ENCODE peak calls at places on chromosomes 4 and X, in nine cellular contexts. C is GM23248, X is hepatocyte, Y is OCI-LY7, B is PC-3, L is HCT116, A is MM.1S, I is SK-N-SH, N is neural progenitor cell. O is an unnamed sample.

GRCh38 chrX:47991263-47992092 is 12.3 kb downstream of the ZNF182 start:
- DNase-seq in C (peak; percentile 65), X (no peak), Y (peak; percentile 44), B (peak; percentile 13), L (no peak), A (no peak), I (no peak), N (no peak), O (no peak)

GRCh38 chrX:49186125-49187027 is at the start of gene PRICKLE3:
- DNase-seq in C (peak; percentile 77), X (peak; percentile 84), Y (peak; percentile 87), B (peak; percentile 79), L (no peak), A (peak; percentile 73), I (no peak), N (peak; percentile 87), O (peak; percentile 82)

GRCh38 chrX:4936315-4936714 is 1222.9 kb upstream of the PRKX start:
- DNase-seq in C (no peak), X (no peak), Y (no peak), B (no peak), L (no peak), A (no peak), I (no peak), N (no peak), O (no peak)

GRCh38 chr4:165931741-165932140 is 58.7 kb downstream of the TLL1 start:
- DNase-seq in C (no peak), X (no peak), Y (no peak), B (no peak), L (no peak), A (no peak), I (no peak), N (no peak), O (no peak)

GRCh38 chrX:53188763-53189162 is 36.2 kb downstream of the KDM5C start:
- DNase-seq in C (peak; percentile 27), X (no peak), Y (no peak), B (no peak), L (no peak), A (peak; percentile 50), I (no peak), N (no peak), O (no peak)

GRCh38 chr4:150142831-150143230 is 64.6 kb downstream of the DCLK2 start:
- DNase-seq in C (no peak), X (no peak), Y (no peak), B (no peak), L (no peak), A (no peak), I (no peak), N (no peak), O (no peak)

GRCh38 chrX:130772313-130773140 is 130.5 kb downstream of the ENOX2 start:
- DNase-seq in C (peak; percentile 83), X (no peak), Y (no peak), B (peak; percentile 82), L (no peak), A (no peak), I (peak; percentile 19), N (no peak), O (no peak)

GRCh38 chrX:105331244-105331643 is 110.8 kb upstream of the TEX13A start:
- DNase-seq in C (no peak), X (no peak), Y (no peak), B (peak; percentile 85), L (no peak), A (no peak), I (no peak), N (no peak), O (no peak)

GRCh38 chrX:139194571-139195280 is 335.8 kb upstream of the F9 start:
- DNase-seq in C (peak; percentile 73), X (peak; percentile 44), Y (no peak), B (peak; percentile 59), L (no peak), A (peak; percentile 78), I (no peak), N (peak; percentile 44), O (peak; percentile 38)

GRCh38 chrX:117995378-117995777 is 121.2 kb downstream of the KLHL13 start:
- DNase-seq in C (no peak), X (no peak), Y (no peak), B (no peak), L (no peak), A (no peak), I (no peak), N (no peak), O (no peak)

GRCh38 chr4:73718375-73719373 is 21.7 kb upstream of the CXCL8 start:
- DNase-seq in C (peak; percentile 72), X (no peak), Y (no peak), B (peak; percentile 72), L (no peak), A (peak; percentile 34), I (no peak), N (no peak), O (no peak)

GRCh38 chr4:3310301-3311094 is 17.7 kb downstream of the RGS12 start:
- DNase-seq in C (no peak), X (no peak), Y (no peak), B (no peak), L (no peak), A (no peak), I (no peak), N (no peak), O (no peak)
- TF ChIP-seq EZH2phosphoT487 in C (no peak), X (no peak), Y (no peak), B (no peak), L (no peak), A (no peak), I (no peak), N (no peak), O (no peak)

GRCh38 chrX:151039351-151039750 is 56.2 kb downstream of the HMGB3 start:
- DNase-seq in C (no peak), X (no peak), Y (no peak), B (no peak), L (no peak), A (no peak), I (no peak), N (no peak), O (no peak)

DNA sequence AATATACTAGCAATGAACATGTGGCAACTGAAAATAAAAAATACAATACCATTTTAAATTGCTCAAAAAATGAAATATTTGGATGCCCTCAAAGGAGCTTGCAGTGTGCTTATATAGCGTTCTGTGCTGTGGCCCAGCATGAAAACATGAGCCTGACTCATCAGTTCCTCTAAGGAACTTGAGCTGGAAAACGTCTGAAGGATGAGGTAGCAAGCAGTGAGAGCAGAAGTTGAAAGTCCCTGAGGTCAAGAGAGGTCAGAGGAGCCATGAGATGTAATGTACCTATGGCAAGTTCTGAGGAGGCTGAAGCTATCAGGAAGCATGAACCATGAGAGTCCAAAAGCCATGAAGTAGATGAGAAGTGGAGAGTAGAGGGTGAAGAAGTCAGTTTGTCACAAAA is 59.7 kb downstream of the HMGB3 start:
- DNase-seq in C (no peak), X (no peak), Y (no peak), B (no peak), L (no peak), A (no peak), I (no peak), N (no peak), O (no peak)
- TF ChIP-seq EZH2phosphoT487 in C (no peak), X (no peak), Y (no peak), B (no peak), L (no peak), A (no peak), I (no peak), N (no peak), O (no peak)

DNA sequence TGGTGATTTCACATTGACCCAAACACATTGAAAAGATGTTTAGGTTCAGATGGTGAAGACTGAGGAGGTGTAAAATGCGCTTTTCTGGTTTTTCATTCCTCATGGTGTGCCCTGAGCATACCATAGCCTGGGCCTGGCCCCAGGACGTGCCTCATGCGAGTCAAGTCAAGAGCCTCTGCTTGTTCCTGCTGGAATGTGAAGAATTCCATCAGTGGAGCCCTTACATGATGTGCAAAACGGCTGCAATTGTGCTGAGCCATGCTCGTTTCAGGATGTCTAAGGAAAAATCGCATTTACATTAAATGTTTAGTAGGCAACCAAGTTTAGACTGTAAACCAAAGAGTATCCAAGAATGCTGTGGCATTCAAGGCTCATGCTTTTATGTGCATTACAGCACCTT is 34.9 kb downstream of the GYG2 start:
- DNase-seq in C (no peak), X (no peak), Y (no peak), B (no peak), L (no peak), A (no peak), I (no peak), N (peak; percentile 16), O (peak; percentile 47)
- TF ChIP-seq EZH2phosphoT487 in C (no peak), X (no peak), Y (no peak), B (no peak), L (no peak), A (no peak), I (no peak), N (no peak), O (no peak)

DNA sequence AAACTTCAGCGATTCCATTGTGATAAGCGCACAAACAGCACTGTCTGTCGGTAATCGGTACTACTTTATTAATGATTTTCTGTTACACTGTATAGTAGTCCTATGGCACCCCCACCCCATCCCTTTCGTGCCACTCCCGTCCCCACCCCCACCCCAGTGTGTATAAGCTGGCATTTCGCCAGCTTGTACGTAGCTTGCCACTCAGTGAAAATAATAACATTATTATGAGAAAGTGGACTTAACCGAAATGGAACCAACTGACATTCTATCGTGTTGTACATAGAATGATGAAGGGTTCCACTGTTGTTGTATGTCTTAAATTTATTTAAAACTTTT is 4.8 kb downstream of the MID1IP1 start:
- DNase-seq in C (peak; percentile 80), X (no peak), Y (peak; percentile 67), B (no peak), L (no peak), A (no peak), I (peak; percentile 29), N (no peak), O (no peak)
- TF ChIP-seq EZH2phosphoT487 in C (no peak), X (no peak), Y (no peak), B (no peak), L (no peak), A (no peak), I (no peak), N (no peak), O (no peak)

GRCh38 chr4:183746305-183747229 is 87.5 kb downstream of the TRAPPC11 start:
- DNase-seq in C (peak; percentile 50), X (no peak), Y (no peak), B (peak; percentile 85), L (no peak), A (no peak), I (no peak), N (no peak), O (no peak)
- TF ChIP-seq EZH2phosphoT487 in C (no peak), X (no peak), Y (no peak), B (no peak), L (no peak), A (no peak), I (no peak), N (no peak), O (no peak)

O was measured in GM23338.